ENCODE peak calls at places on chromosomes 4 and X, in nine cellular contexts. One of them, this sample, is unnamed.

GRCh38 chrX:43627147-43627546 is 29.0 kb upstream of the MAOA start:
- DNase-seq in astrocyte: no peak
- DNase-seq in kidney epithelial cell: no peak
- DNase-seq in Calu3: no peak
- DNase-seq in epithelial cell of esophagus: no peak
- DNase-seq in A549: no peak
- DNase-seq in GM20000: no peak
- DNase-seq in AG10803: no peak
- DNase-seq in foreskin keratinocyte: no peak
- DNase-seq in this sample: no peak

GRCh38 chrX:108736509-108737479 is at the start of gene IRS4:
- DNase-seq in astrocyte: no peak
- DNase-seq in kidney epithelial cell: no peak
- DNase-seq in Calu3: peak
- DNase-seq in epithelial cell of esophagus: peak
- DNase-seq in A549: no peak
- DNase-seq in GM20000: peak
- DNase-seq in AG10803: no peak
- DNase-seq in foreskin keratinocyte: no peak
- DNase-seq in this sample: peak

GRCh38 chr4:14668296-14668695 is 334.0 kb upstream of the CPEB2 start:
- DNase-seq in astrocyte: no peak
- DNase-seq in kidney epithelial cell: no peak
- DNase-seq in Calu3: no peak
- DNase-seq in epithelial cell of esophagus: peak
- DNase-seq in A549: no peak
- DNase-seq in GM20000: no peak
- DNase-seq in AG10803: no peak
- DNase-seq in foreskin keratinocyte: no peak
- DNase-seq in this sample: no peak

GRCh38 chr4:177386416-177386815 is 55.8 kb downstream of the AGA start:
- DNase-seq in astrocyte: no peak
- DNase-seq in kidney epithelial cell: no peak
- DNase-seq in Calu3: no peak
- DNase-seq in epithelial cell of esophagus: no peak
- DNase-seq in A549: no peak
- DNase-seq in GM20000: no peak
- DNase-seq in AG10803: no peak
- DNase-seq in foreskin keratinocyte: no peak
- DNase-seq in this sample: no peak

GRCh38 chrX:47217121-47217851 is 1.2 kb upstream of the CDK16 start:
- DNase-seq in astrocyte: peak
- DNase-seq in kidney epithelial cell: no peak
- DNase-seq in Calu3: no peak
- DNase-seq in epithelial cell of esophagus: peak
- DNase-seq in A549: peak
- DNase-seq in GM20000: no peak
- DNase-seq in AG10803: peak
- DNase-seq in foreskin keratinocyte: peak
- DNase-seq in this sample: peak

GRCh38 chr4:180377741-180378140 is 1865.5 kb upstream of the TENM3 start:
- DNase-seq in astrocyte: no peak
- DNase-seq in kidney epithelial cell: no peak
- DNase-seq in Calu3: no peak
- DNase-seq in epithelial cell of esophagus: no peak
- DNase-seq in A549: no peak
- DNase-seq in GM20000: no peak
- DNase-seq in AG10803: no peak
- DNase-seq in foreskin keratinocyte: no peak
- DNase-seq in this sample: no peak

GRCh38 chrX:13903405-13903804 is 86.5 kb upstream of the GPM6B start:
- DNase-seq in astrocyte: peak
- DNase-seq in kidney epithelial cell: no peak
- DNase-seq in Calu3: no peak
- DNase-seq in epithelial cell of esophagus: peak
- DNase-seq in A549: no peak
- DNase-seq in GM20000: no peak
- DNase-seq in AG10803: no peak
- DNase-seq in foreskin keratinocyte: no peak
- DNase-seq in this sample: peak

GRCh38 chr4:40059362-40059761 is 2.7 kb downstream of the N4BP2 start:
- DNase-seq in astrocyte: no peak
- DNase-seq in kidney epithelial cell: no peak
- DNase-seq in Calu3: no peak
- DNase-seq in epithelial cell of esophagus: no peak
- DNase-seq in A549: no peak
- DNase-seq in GM20000: no peak
- DNase-seq in AG10803: no peak
- DNase-seq in foreskin keratinocyte: no peak
- DNase-seq in this sample: no peak

GRCh38 chrX:24027985-24028384 is 999 bp upstream of the KLHL15 start:
- DNase-seq in astrocyte: no peak
- DNase-seq in kidney epithelial cell: no peak
- DNase-seq in Calu3: no peak
- DNase-seq in epithelial cell of esophagus: no peak
- DNase-seq in A549: no peak
- DNase-seq in GM20000: no peak
- DNase-seq in AG10803: no peak
- DNase-seq in foreskin keratinocyte: no peak
- DNase-seq in this sample: no peak

GRCh38 chr4:20506827-20507226 is 193.4 kb upstream of the PACRGL start:
- DNase-seq in astrocyte: peak
- DNase-seq in kidney epithelial cell: no peak
- DNase-seq in Calu3: no peak
- DNase-seq in epithelial cell of esophagus: peak
- DNase-seq in A549: no peak
- DNase-seq in GM20000: no peak
- DNase-seq in AG10803: peak
- DNase-seq in foreskin keratinocyte: peak
- DNase-seq in this sample: peak

GRCh38 chr4:88818650-88819470 is 121.2 kb upstream of the NAP1L5 start:
- DNase-seq in astrocyte: no peak
- DNase-seq in kidney epithelial cell: peak
- DNase-seq in Calu3: peak
- DNase-seq in epithelial cell of esophagus: peak
- DNase-seq in A549: peak
- DNase-seq in GM20000: peak
- DNase-seq in AG10803: peak
- DNase-seq in foreskin keratinocyte: peak
- DNase-seq in this sample: peak

GRCh38 chrX:72107841-72108590 is 23.7 kb downstream of the RTL5 start:
- DNase-seq in astrocyte: no peak
- DNase-seq in kidney epithelial cell: no peak
- DNase-seq in Calu3: no peak
- DNase-seq in epithelial cell of esophagus: no peak
- DNase-seq in A549: no peak
- DNase-seq in GM20000: no peak
- DNase-seq in AG10803: no peak
- DNase-seq in foreskin keratinocyte: no peak
- DNase-seq in this sample: no peak

GRCh38 chr4:1047976-1048780 is 36.8 kb downstream of the FGFRL1 start:
- DNase-seq in astrocyte: no peak
- DNase-seq in kidney epithelial cell: no peak
- DNase-seq in Calu3: no peak
- DNase-seq in epithelial cell of esophagus: no peak
- DNase-seq in A549: no peak
- DNase-seq in GM20000: no peak
- DNase-seq in AG10803: no peak
- DNase-seq in foreskin keratinocyte: no peak
- DNase-seq in this sample: no peak

GRCh38 chrX:110002300-110003166 is at the start of gene TMEM164:
- DNase-seq in astrocyte: peak
- DNase-seq in kidney epithelial cell: no peak
- DNase-seq in Calu3: peak
- DNase-seq in epithelial cell of esophagus: peak
- DNase-seq in A549: peak
- DNase-seq in GM20000: peak
- DNase-seq in AG10803: peak
- DNase-seq in foreskin keratinocyte: peak
- DNase-seq in this sample: peak

GRCh38 chr4:162706051-162706450 is 460.6 kb downstream of the NAF1 start:
- DNase-seq in astrocyte: no peak
- DNase-seq in kidney epithelial cell: no peak
- DNase-seq in Calu3: no peak
- DNase-seq in epithelial cell of esophagus: no peak
- DNase-seq in A549: no peak
- DNase-seq in GM20000: no peak
- DNase-seq in AG10803: no peak
- DNase-seq in foreskin keratinocyte: no peak
- DNase-seq in this sample: no peak

GRCh38 chr4:17521595-17521994 is 6.6 kb downstream of the CLRN2 start:
- DNase-seq in astrocyte: no peak
- DNase-seq in kidney epithelial cell: no peak
- DNase-seq in Calu3: no peak
- DNase-seq in epithelial cell of esophagus: no peak
- DNase-seq in A549: no peak
- DNase-seq in GM20000: no peak
- DNase-seq in AG10803: no peak
- DNase-seq in foreskin keratinocyte: no peak
- DNase-seq in this sample: no peak

GRCh38 chr4:134501973-134502372 is 300.4 kb upstream of the PABPC4L start:
- DNase-seq in astrocyte: no peak
- DNase-seq in kidney epithelial cell: no peak
- DNase-seq in Calu3: no peak
- DNase-seq in epithelial cell of esophagus: no peak
- DNase-seq in A549: no peak
- DNase-seq in GM20000: no peak
- DNase-seq in AG10803: no peak
- DNase-seq in foreskin keratinocyte: no peak
- DNase-seq in this sample: no peak

GRCh38 chr4:119116021-119116420 is 19.6 kb upstream of the MYOZ2 start:
- DNase-seq in astrocyte: no peak
- DNase-seq in kidney epithelial cell: no peak
- DNase-seq in Calu3: no peak
- DNase-seq in epithelial cell of esophagus: no peak
- DNase-seq in A549: no peak
- DNase-seq in GM20000: no peak
- DNase-seq in AG10803: no peak
- DNase-seq in foreskin keratinocyte: no peak
- DNase-seq in this sample: no peak

GRCh38 chr4:80452768-80453167 is 117.2 kb downstream of the CFAP299 start:
- DNase-seq in astrocyte: no peak
- DNase-seq in kidney epithelial cell: no peak
- DNase-seq in Calu3: no peak
- DNase-seq in epithelial cell of esophagus: peak
- DNase-seq in A549: no peak
- DNase-seq in GM20000: no peak
- DNase-seq in AG10803: peak
- DNase-seq in foreskin keratinocyte: no peak
- DNase-seq in this sample: no peak

DNA sequence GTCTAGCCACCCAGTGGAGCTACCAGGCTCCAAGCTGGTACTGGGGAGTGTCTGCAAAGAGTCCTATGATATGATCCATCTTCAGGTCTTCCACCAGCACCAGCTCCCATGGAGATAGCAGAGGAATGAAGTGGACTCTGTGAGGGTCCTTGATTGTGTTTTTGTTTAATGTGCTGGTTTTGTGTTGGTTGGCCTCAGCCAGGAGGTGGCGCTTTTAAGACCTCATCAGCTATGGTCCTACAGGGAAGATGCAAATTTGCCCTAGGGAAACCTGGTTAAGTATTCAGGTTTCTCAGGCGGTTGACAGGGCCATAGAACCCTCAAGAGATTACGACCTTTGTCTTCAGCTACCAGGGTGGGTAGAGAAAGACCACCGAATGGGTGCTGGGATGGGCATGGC is 1141.1 kb downstream of the STIM2 start:
- DNase-seq in astrocyte: no peak
- DNase-seq in kidney epithelial cell: no peak
- DNase-seq in Calu3: no peak
- DNase-seq in epithelial cell of esophagus: no peak
- DNase-seq in A549: no peak
- DNase-seq in GM20000: no peak
- DNase-seq in AG10803: no peak
- DNase-seq in foreskin keratinocyte: no peak
- DNase-seq in this sample: no peak
- TF ChIP-seq CTCF in astrocyte: no peak
- TF ChIP-seq CTCF in kidney epithelial cell: no peak
- TF ChIP-seq CTCF in Calu3: no peak
- TF ChIP-seq CTCF in epithelial cell of esophagus: no peak
- TF ChIP-seq CTCF in A549: no peak
- TF ChIP-seq CTCF in GM20000: no peak
- TF ChIP-seq CTCF in AG10803: no peak
- TF ChIP-seq CTCF in foreskin keratinocyte: peak
- TF ChIP-seq CTCF in this sample: peak

DNA sequence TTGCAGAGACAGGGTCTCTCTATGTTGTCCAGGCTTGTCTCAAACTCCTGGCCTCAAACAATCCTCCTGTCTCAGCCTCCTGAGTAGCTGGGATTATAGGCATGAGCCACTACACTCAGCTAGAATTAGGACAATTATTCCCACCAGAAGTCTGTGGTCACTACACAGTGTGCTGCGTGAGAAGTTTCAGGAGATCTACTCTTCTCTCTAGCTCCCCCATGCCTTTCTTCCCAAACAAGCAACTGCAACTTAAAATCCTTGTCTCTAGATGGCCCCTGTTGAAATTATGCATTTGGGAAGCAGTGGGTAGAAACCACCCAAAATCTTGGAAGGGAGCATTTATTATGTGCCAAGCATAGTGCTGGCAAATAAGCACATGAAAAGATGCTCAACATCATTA is 21.1 kb upstream of the MAP7D3 start:
- DNase-seq in astrocyte: no peak
- DNase-seq in kidney epithelial cell: no peak
- DNase-seq in Calu3: no peak
- DNase-seq in epithelial cell of esophagus: no peak
- DNase-seq in A549: no peak
- DNase-seq in GM20000: no peak
- DNase-seq in AG10803: peak
- DNase-seq in foreskin keratinocyte: no peak
- DNase-seq in this sample: peak
- TF ChIP-seq CTCF in astrocyte: no peak
- TF ChIP-seq CTCF in kidney epithelial cell: no peak
- TF ChIP-seq CTCF in Calu3: no peak
- TF ChIP-seq CTCF in epithelial cell of esophagus: no peak
- TF ChIP-seq CTCF in A549: peak
- TF ChIP-seq CTCF in GM20000: no peak
- TF ChIP-seq CTCF in AG10803: peak
- TF ChIP-seq CTCF in foreskin keratinocyte: peak
- TF ChIP-seq CTCF in this sample: no peak

DNA sequence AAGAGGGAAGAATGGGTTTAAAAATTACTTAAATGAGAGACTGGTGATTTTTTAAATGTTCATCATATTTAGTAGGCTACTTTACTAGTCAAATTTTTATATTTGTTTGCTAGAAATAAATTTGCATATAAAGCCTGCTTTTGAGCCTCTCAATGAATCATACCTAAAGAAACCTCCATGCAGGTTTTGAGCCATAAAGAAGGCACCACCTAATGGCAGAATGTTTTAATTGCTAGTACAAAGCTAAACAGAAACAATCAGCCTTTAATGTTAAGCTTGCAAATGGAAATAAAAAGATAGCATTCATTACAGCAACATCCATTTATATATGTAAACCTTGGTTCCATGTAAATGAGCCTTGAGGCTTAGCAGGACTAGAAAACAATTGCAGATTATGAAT is 989.7 kb downstream of the CCSER1 start:
- DNase-seq in astrocyte: peak
- DNase-seq in kidney epithelial cell: no peak
- DNase-seq in Calu3: no peak
- DNase-seq in epithelial cell of esophagus: peak
- DNase-seq in A549: no peak
- DNase-seq in GM20000: no peak
- DNase-seq in AG10803: no peak
- DNase-seq in foreskin keratinocyte: peak
- DNase-seq in this sample: peak
- TF ChIP-seq CTCF in astrocyte: peak
- TF ChIP-seq CTCF in kidney epithelial cell: peak
- TF ChIP-seq CTCF in Calu3: no peak
- TF ChIP-seq CTCF in epithelial cell of esophagus: peak
- TF ChIP-seq CTCF in A549: no peak
- TF ChIP-seq CTCF in GM20000: no peak
- TF ChIP-seq CTCF in AG10803: no peak
- TF ChIP-seq CTCF in foreskin keratinocyte: peak
- TF ChIP-seq CTCF in this sample: no peak

GRCh38 chr4:67198757-67199156 is 346.5 kb downstream of the CENPC start:
- DNase-seq in astrocyte: peak
- DNase-seq in kidney epithelial cell: peak
- DNase-seq in Calu3: peak
- DNase-seq in epithelial cell of esophagus: peak
- DNase-seq in A549: no peak
- DNase-seq in GM20000: no peak
- DNase-seq in AG10803: no peak
- DNase-seq in foreskin keratinocyte: peak
- DNase-seq in this sample: peak
- TF ChIP-seq CTCF in astrocyte: peak
- TF ChIP-seq CTCF in kidney epithelial cell: peak
- TF ChIP-seq CTCF in Calu3: no peak
- TF ChIP-seq CTCF in epithelial cell of esophagus: peak
- TF ChIP-seq CTCF in A549: no peak
- TF ChIP-seq CTCF in GM20000: peak
- TF ChIP-seq CTCF in AG10803: no peak
- TF ChIP-seq CTCF in foreskin keratinocyte: peak
- TF ChIP-seq CTCF in this sample: no peak

This sample was measured in cardiac fibroblast.